ENCODE peak calls at places on chromosome 14, in eight cellular contexts. R is NCI-H1092 treated with DMSO at 0.1 percent for 48 hours; K is CD14-positive monocyte; Z is activated T-helper 1 cell treated with anti-CD3 and anti-CD28 coated beads, Interleukin-2, amount 50 U/mL, for 16 hours; H is NCI-H1436 treated with DMSO at 0.1 percent for 48 hours; P is NCI-H524; G is NCI-H1417; A is ACHN. Q is an unnamed sample.

GRCh38 chr14:100421756-100422470 is 98.8 kb downstream of the SLC25A47 start:
- DNase-seq in R (no peak), K (no peak), Z (no peak), H (no peak), P (no peak), G (no peak), A (no peak), Q (no peak)

GRCh38 chr14:73422515-73422914 is 35.8 kb downstream of the NUMB start:
- DNase-seq in R (no peak), K (no peak), Z (no peak), H (no peak), P (no peak), G (no peak), A (no peak), Q (no peak)

GRCh38 chr14:24436355-24437019 is 6.1 kb downstream of the SDR39U1 start:
- DNase-seq in R (peak; percentile 76), K (no peak), Z (no peak), H (no peak), P (peak; percentile 62), G (peak; percentile 53), A (peak; percentile 60), Q (peak; percentile 52)

GRCh38 chr14:81275995-81276698 is 55.4 kb upstream of the GTF2A1 start:
- DNase-seq in R (peak; percentile 8), K (no peak), Z (no peak), H (no peak), P (peak; percentile 54), G (no peak), A (no peak), Q (no peak)

GRCh38 chr14:104595911-104596450 is 8.6 kb downstream of the TMEM179 start:
- DNase-seq in R (no peak), K (peak; percentile 10), Z (no peak), H (no peak), P (no peak), G (no peak), A (no peak), Q (no peak)

GRCh38 chr14:61101803-61102548 is 120.9 kb downstream of the SLC38A6 start:
- DNase-seq in R (no peak), K (peak; percentile 62), Z (no peak), H (no peak), P (no peak), G (no peak), A (no peak), Q (no peak)

GRCh38 chr14:67547224-67547780 is 14.2 kb downstream of the PLEKHH1 start:
- DNase-seq in R (no peak), K (no peak), Z (no peak), H (no peak), P (peak; percentile 84), G (no peak), A (no peak), Q (no peak)

GRCh38 chr14:70935135-70935534 is 27.9 kb downstream of the PCNX1 start:
- DNase-seq in R (no peak), K (no peak), Z (no peak), H (no peak), P (no peak), G (no peak), A (no peak), Q (no peak)

GRCh38 chr14:99660794-99661193 is 15.9 kb downstream of the HHIPL1 start:
- DNase-seq in R (no peak), K (no peak), Z (no peak), H (no peak), P (no peak), G (no peak), A (no peak), Q (no peak)

GRCh38 chr14:50001146-50001998 is 108.5 kb downstream of the ARF6 start:
- DNase-seq in R (no peak), K (peak; percentile 77), Z (peak; percentile 25), H (no peak), P (no peak), G (peak; percentile 39), A (peak; percentile 62), Q (peak; percentile 65)

GRCh38 chr14:32028599-32028998 is 48.5 kb upstream of the ARHGAP5 start:
- DNase-seq in R (no peak), K (no peak), Z (no peak), H (no peak), P (no peak), G (no peak), A (no peak), Q (no peak)

GRCh38 chr14:79419571-79420327 is 791.6 kb downstream of the DIO2 start:
- DNase-seq in R (no peak), K (no peak), Z (no peak), H (no peak), P (no peak), G (no peak), A (no peak), Q (no peak)

GRCh38 chr14:22509036-22509709 is 79.9 kb downstream of the DAD1 start:
- DNase-seq in R (no peak), K (no peak), Z (no peak), H (no peak), P (no peak), G (no peak), A (no peak), Q (no peak)

GRCh38 chr14:104592785-104593184 is 11.8 kb downstream of the TMEM179 start:
- DNase-seq in R (no peak), K (no peak), Z (no peak), H (no peak), P (no peak), G (no peak), A (no peak), Q (no peak)

GRCh38 chr14:76015668-76016067 is 30.1 kb downstream of the IFT43 start:
- DNase-seq in R (no peak), K (no peak), Z (no peak), H (no peak), P (no peak), G (no peak), A (no peak), Q (no peak)

GRCh38 chr14:34980337-34980900 is 2.4 kb upstream of the SRP54 start:
- DNase-seq in R (no peak), K (no peak), Z (no peak), H (no peak), P (no peak), G (no peak), A (no peak), Q (no peak)

GRCh38 chr14:59123526-59123925 is 64.9 kb upstream of the DAAM1 start:
- DNase-seq in R (no peak), K (no peak), Z (no peak), H (no peak), P (no peak), G (no peak), A (no peak), Q (no peak)

GRCh38 chr14:102028733-102029132 is 58.1 kb downstream of the HSP90AA1 start:
- DNase-seq in R (no peak), K (no peak), Z (no peak), H (no peak), P (no peak), G (no peak), A (no peak), Q (no peak)

GRCh38 chr14:87615050-87615449 is 377.9 kb downstream of the GALC start:
- DNase-seq in R (no peak), K (no peak), Z (no peak), H (no peak), P (no peak), G (no peak), A (no peak), Q (no peak)

GRCh38 chr14:102500190-102500661 is 9.3 kb downstream of the ANKRD9 start:
- DNase-seq in R (no peak), K (peak; percentile 77), Z (no peak), H (no peak), P (no peak), G (no peak), A (no peak), Q (no peak)

GRCh38 chr14:91264151-91265150 is 19.9 kb upstream of the GPR68 start:
- DNase-seq in R (peak; percentile 20), K (no peak), Z (no peak), H (no peak), P (no peak), G (peak; percentile 33), A (peak; percentile 19), Q (peak; percentile 21)

GRCh38 chr14:102926104-102926503 is 3.6 kb downstream of the AMN start:
- DNase-seq in R (no peak), K (no peak), Z (no peak), H (no peak), P (no peak), G (no peak), A (no peak), Q (peak; percentile 40)

GRCh38 chr14:87170179-87170578 is 822.8 kb downstream of the GALC start:
- DNase-seq in R (no peak), K (no peak), Z (no peak), H (no peak), P (no peak), G (no peak), A (no peak), Q (no peak)

GRCh38 chr14:50000215-50001145 is 107.6 kb downstream of the ARF6 start:
- DNase-seq in R (no peak), K (peak; percentile 55), Z (peak; percentile 39), H (no peak), P (peak; percentile 48), G (no peak), A (peak; percentile 64), Q (no peak)

GRCh38 chr14:73365727-73366126 is 92.6 kb downstream of the NUMB start:
- DNase-seq in R (no peak), K (no peak), Z (no peak), H (no peak), P (no peak), G (no peak), A (no peak), Q (no peak)

GRCh38 chr14:73467377-73467776 is 9.0 kb upstream of the NUMB start:
- DNase-seq in R (no peak), K (peak; percentile 91), Z (no peak), H (no peak), P (no peak), G (no peak), A (no peak), Q (no peak)

GRCh38 chr14:54567634-54568561 is 970 bp downstream of the SAMD4A start:
- DNase-seq in R (peak; percentile 37), K (peak; percentile 48), Z (no peak), H (no peak), P (peak; percentile 38), G (peak; percentile 74), A (peak; percentile 43), Q (peak; percentile 44)

GRCh38 chr14:21860172-21860571 is 186.6 kb upstream of the OR4E1 start:
- DNase-seq in R (no peak), K (no peak), Z (no peak), H (no peak), P (no peak), G (no peak), A (peak; percentile 47), Q (no peak)

GRCh38 chr14:105374389-105374788 is 23.9 kb upstream of the TEX22 start:
- DNase-seq in R (no peak), K (no peak), Z (no peak), H (no peak), P (no peak), G (no peak), A (no peak), Q (no peak)

GRCh38 chr14:27553820-27554219 is 956.0 kb upstream of the NOVA1 start:
- DNase-seq in R (no peak), K (no peak), Z (no peak), H (no peak), P (peak; percentile 25), G (no peak), A (peak; percentile 11), Q (no peak)

GRCh38 chr14:36510078-36510799 is 9.8 kb downstream of the NKX2-1 start:
- DNase-seq in R (peak; percentile 94), K (no peak), Z (no peak), H (peak; percentile 33), P (peak; percentile 100), G (peak; percentile 82), A (no peak), Q (no peak)

GRCh38 chr14:71487941-71488340 is 444.3 kb upstream of the RGS6 start:
- DNase-seq in R (no peak), K (no peak), Z (no peak), H (no peak), P (no peak), G (no peak), A (no peak), Q (no peak)